ENCODE peak calls at places on chromosomes 13 and 19, in six cellular contexts. One of them, this sample, is unnamed.
A peak's percentile ranks its signal among the peaks of the same experiment; 100 is the strongest.

GRCh38 chr13:18965347-18965855 is 216.2 kb downstream of the TUBA3C start:
- DNase-seq in lower leg skin: no peak
- DNase-seq in Caki2: no peak
- DNase-seq in stromal cell of bone marrow: no peak
- DNase-seq in right atrium auricular region: no peak
- DNase-seq in NCI-H1417: no peak
- DNase-seq in this sample: no peak

GRCh38 chr19:33388817-33389573 is 15.5 kb downstream of the CEBPG start:
- DNase-seq in lower leg skin: peak; percentile 86
- DNase-seq in Caki2: no peak
- DNase-seq in stromal cell of bone marrow: no peak
- DNase-seq in right atrium auricular region: no peak
- DNase-seq in NCI-H1417: no peak
- DNase-seq in this sample: no peak

GRCh38 chr13:68697551-68697950 is 1410.1 kb upstream of the ATXN8OS start:
- DNase-seq in lower leg skin: no peak
- DNase-seq in Caki2: no peak
- DNase-seq in stromal cell of bone marrow: no peak
- DNase-seq in right atrium auricular region: no peak
- DNase-seq in NCI-H1417: no peak
- DNase-seq in this sample: no peak

GRCh38 chr19:5137571-5138124 is 168.7 kb downstream of the KDM4B start:
- DNase-seq in lower leg skin: no peak
- DNase-seq in Caki2: no peak
- DNase-seq in stromal cell of bone marrow: no peak
- DNase-seq in right atrium auricular region: no peak
- DNase-seq in NCI-H1417: peak; percentile 27
- DNase-seq in this sample: no peak

GRCh38 chr13:35733832-35734231 is 257.3 kb upstream of the MAB21L1 start:
- DNase-seq in lower leg skin: peak; percentile 3
- DNase-seq in Caki2: no peak
- DNase-seq in stromal cell of bone marrow: no peak
- DNase-seq in right atrium auricular region: no peak
- DNase-seq in NCI-H1417: no peak
- DNase-seq in this sample: no peak

GRCh38 chr13:67228909-67229308 is 1.2 kb downstream of the PCDH9 start:
- DNase-seq in lower leg skin: no peak
- DNase-seq in Caki2: no peak
- DNase-seq in stromal cell of bone marrow: no peak
- DNase-seq in right atrium auricular region: no peak
- DNase-seq in NCI-H1417: peak; percentile 39
- DNase-seq in this sample: no peak

GRCh38 chr13:100381595-100382224 is 206.9 kb downstream of the GGACT start:
- DNase-seq in lower leg skin: no peak
- DNase-seq in Caki2: no peak
- DNase-seq in stromal cell of bone marrow: no peak
- DNase-seq in right atrium auricular region: no peak
- DNase-seq in NCI-H1417: no peak
- DNase-seq in this sample: no peak

GRCh38 chr19:17232258-17232657 is 6.2 kb downstream of the OCEL1 start:
- DNase-seq in lower leg skin: no peak
- DNase-seq in Caki2: no peak
- DNase-seq in stromal cell of bone marrow: no peak
- DNase-seq in right atrium auricular region: no peak
- DNase-seq in NCI-H1417: no peak
- DNase-seq in this sample: no peak

GRCh38 chr13:76820759-76821158 is 65.4 kb downstream of the KCTD12 start:
- DNase-seq in lower leg skin: no peak
- DNase-seq in Caki2: no peak
- DNase-seq in stromal cell of bone marrow: peak; percentile 91
- DNase-seq in right atrium auricular region: peak; percentile 80
- DNase-seq in NCI-H1417: no peak
- DNase-seq in this sample: no peak

GRCh38 chr19:19540707-19541515 is 2.8 kb downstream of the CILP2 start:
- DNase-seq in lower leg skin: no peak
- DNase-seq in Caki2: no peak
- DNase-seq in stromal cell of bone marrow: no peak
- DNase-seq in right atrium auricular region: no peak
- DNase-seq in NCI-H1417: no peak
- DNase-seq in this sample: peak; percentile 66

GRCh38 chr19:29771708-29772415 is 39.9 kb upstream of the CCNE1 start:
- DNase-seq in lower leg skin: no peak
- DNase-seq in Caki2: peak; percentile 38
- DNase-seq in stromal cell of bone marrow: peak; percentile 18
- DNase-seq in right atrium auricular region: no peak
- DNase-seq in NCI-H1417: peak; percentile 45
- DNase-seq in this sample: peak; percentile 56

GRCh38 chr13:29935309-29935981 is 85.0 kb upstream of the UBL3 start:
- DNase-seq in lower leg skin: no peak
- DNase-seq in Caki2: no peak
- DNase-seq in stromal cell of bone marrow: no peak
- DNase-seq in right atrium auricular region: no peak
- DNase-seq in NCI-H1417: peak; percentile 61
- DNase-seq in this sample: no peak

GRCh38 chr19:55443045-55443823 is at the start of gene SHISA7:
- DNase-seq in lower leg skin: no peak
- DNase-seq in Caki2: no peak
- DNase-seq in stromal cell of bone marrow: no peak
- DNase-seq in right atrium auricular region: no peak
- DNase-seq in NCI-H1417: peak; percentile 29
- DNase-seq in this sample: peak; percentile 63

GRCh38 chr13:59873856-59874255 is 289.9 kb downstream of the DIAPH3 start:
- DNase-seq in lower leg skin: no peak
- DNase-seq in Caki2: peak; percentile 74
- DNase-seq in stromal cell of bone marrow: no peak
- DNase-seq in right atrium auricular region: no peak
- DNase-seq in NCI-H1417: no peak
- DNase-seq in this sample: no peak

GRCh38 chr13:102642475-102642874 is 45.7 kb downstream of the TPP2 start:
- DNase-seq in lower leg skin: peak; percentile 87
- DNase-seq in Caki2: no peak
- DNase-seq in stromal cell of bone marrow: no peak
- DNase-seq in right atrium auricular region: peak; percentile 62
- DNase-seq in NCI-H1417: no peak
- DNase-seq in this sample: no peak

GRCh38 chr19:33509774-33510173 is 11.8 kb downstream of the PEPD start:
- DNase-seq in lower leg skin: no peak
- DNase-seq in Caki2: no peak
- DNase-seq in stromal cell of bone marrow: no peak
- DNase-seq in right atrium auricular region: no peak
- DNase-seq in NCI-H1417: peak; percentile 68
- DNase-seq in this sample: no peak

GRCh38 chr13:32121316-32121715 is 89.7 kb downstream of the FRY start:
- DNase-seq in lower leg skin: no peak
- DNase-seq in Caki2: no peak
- DNase-seq in stromal cell of bone marrow: no peak
- DNase-seq in right atrium auricular region: no peak
- DNase-seq in NCI-H1417: no peak
- DNase-seq in this sample: no peak

GRCh38 chr13:101453784-101454201 is 1.3 kb downstream of the ITGBL1 start:
- DNase-seq in lower leg skin: no peak
- DNase-seq in Caki2: no peak
- DNase-seq in stromal cell of bone marrow: no peak
- DNase-seq in right atrium auricular region: no peak
- DNase-seq in NCI-H1417: no peak
- DNase-seq in this sample: no peak

GRCh38 chr19:52785506-52785905 is 1.1 kb downstream of the ZNF600 start:
- DNase-seq in lower leg skin: no peak
- DNase-seq in Caki2: no peak
- DNase-seq in stromal cell of bone marrow: no peak
- DNase-seq in right atrium auricular region: no peak
- DNase-seq in NCI-H1417: no peak
- DNase-seq in this sample: no peak

GRCh38 chr13:39306639-39307589 is 268.7 kb downstream of the NHLRC3 start:
- DNase-seq in lower leg skin: no peak
- DNase-seq in Caki2: peak; percentile 9
- DNase-seq in stromal cell of bone marrow: no peak
- DNase-seq in right atrium auricular region: no peak
- DNase-seq in NCI-H1417: peak; percentile 30
- DNase-seq in this sample: no peak

This sample was measured in SW480.